ENCODE peak calls at places on chromosomes 16 and 17, in nine cellular contexts. One of them, this sample, is unnamed.

GRCh38 chr16:69711115-69711740 is 15.1 kb downstream of the NQO1 start:
- DNase-seq in astrocyte: peak
- DNase-seq in mammary epithelial cell: peak
- DNase-seq in HCT116: peak
- DNase-seq in IMR-90: peak
- DNase-seq in H9: no peak
- DNase-seq in GM23248: peak
- DNase-seq in neural progenitor cell: no peak
- DNase-seq in PC-9: peak
- DNase-seq in this sample: no peak

GRCh38 chr17:35578929-35579448 is 618 bp upstream of the PEX12 start:
- DNase-seq in HCT116: no peak
- DNase-seq in IMR-90: no peak
- DNase-seq in astrocyte: no peak
- DNase-seq in GM23248: no peak
- DNase-seq in neural progenitor cell: no peak
- DNase-seq in H9: no peak
- DNase-seq in PC-9: no peak
- DNase-seq in mammary epithelial cell: no peak
- DNase-seq in this sample: no peak

GRCh38 chr16:86752582-86753175 is 174.3 kb downstream of the FOXL1 start:
- DNase-seq in astrocyte: peak
- DNase-seq in GM23248: no peak
- DNase-seq in HCT116: no peak
- DNase-seq in H9: no peak
- DNase-seq in neural progenitor cell: no peak
- DNase-seq in PC-9: no peak
- DNase-seq in IMR-90: peak
- DNase-seq in mammary epithelial cell: no peak
- DNase-seq in this sample: no peak

GRCh38 chr16:89444151-89444723 is 46.1 kb downstream of the ANKRD11 start:
- DNase-seq in mammary epithelial cell: no peak
- DNase-seq in H9: no peak
- DNase-seq in HCT116: no peak
- DNase-seq in astrocyte: no peak
- DNase-seq in GM23248: no peak
- DNase-seq in neural progenitor cell: no peak
- DNase-seq in PC-9: no peak
- DNase-seq in IMR-90: no peak
- DNase-seq in this sample: no peak

GRCh38 chr17:74452841-74453661 is 13.4 kb upstream of the CD300A start:
- DNase-seq in HCT116: no peak
- DNase-seq in neural progenitor cell: peak
- DNase-seq in IMR-90: no peak
- DNase-seq in H9: peak
- DNase-seq in GM23248: no peak
- DNase-seq in mammary epithelial cell: no peak
- DNase-seq in PC-9: no peak
- DNase-seq in astrocyte: no peak
- DNase-seq in this sample: peak

GRCh38 chr17:77873518-77874302 is 84.8 kb upstream of the TNRC6C start:
- DNase-seq in PC-9: no peak
- DNase-seq in astrocyte: no peak
- DNase-seq in mammary epithelial cell: no peak
- DNase-seq in H9: no peak
- DNase-seq in GM23248: no peak
- DNase-seq in IMR-90: no peak
- DNase-seq in HCT116: no peak
- DNase-seq in neural progenitor cell: no peak
- DNase-seq in this sample: no peak

GRCh38 chr17:30091771-30092170 is 24.8 kb upstream of the NSRP1 start:
- DNase-seq in IMR-90: peak
- DNase-seq in astrocyte: peak
- DNase-seq in H9: no peak
- DNase-seq in mammary epithelial cell: no peak
- DNase-seq in PC-9: no peak
- DNase-seq in HCT116: peak
- DNase-seq in neural progenitor cell: no peak
- DNase-seq in GM23248: peak
- DNase-seq in this sample: no peak

GRCh38 chr16:54062361-54063346 is 223.9 kb downstream of the IRX3 start:
- DNase-seq in mammary epithelial cell: no peak
- DNase-seq in neural progenitor cell: peak
- DNase-seq in PC-9: no peak
- DNase-seq in IMR-90: no peak
- DNase-seq in GM23248: no peak
- DNase-seq in HCT116: no peak
- DNase-seq in H9: peak
- DNase-seq in astrocyte: no peak
- DNase-seq in this sample: no peak

DNA sequence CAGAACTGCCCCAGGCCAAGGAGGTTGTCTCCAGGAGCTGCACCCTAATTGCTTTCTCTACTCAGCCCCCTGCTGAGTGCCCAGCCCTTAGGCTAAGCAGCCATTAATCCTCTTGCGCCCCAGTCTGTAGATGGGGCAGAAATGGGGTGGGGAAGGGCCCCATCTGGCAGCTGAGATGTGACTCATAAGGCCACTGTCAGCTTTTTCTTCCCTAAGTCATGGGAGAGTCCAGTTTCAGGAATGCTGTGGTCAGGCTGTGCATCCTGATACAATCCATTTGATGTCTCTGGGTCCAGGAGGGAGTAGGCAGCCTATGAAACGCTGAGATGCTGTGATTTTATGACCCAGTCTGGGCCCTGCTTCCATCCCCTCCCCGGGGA is 12.3 kb downstream of the PLXDC1 start:
- DNase-seq in neural progenitor cell: no peak
- DNase-seq in mammary epithelial cell: peak
- DNase-seq in GM23248: peak
- DNase-seq in HCT116: no peak
- DNase-seq in PC-9: peak
- DNase-seq in astrocyte: peak
- DNase-seq in H9: no peak
- DNase-seq in IMR-90: peak
- DNase-seq in this sample: no peak
- H2AFZ ChIP-seq in neural progenitor cell: no peak
- H2AFZ ChIP-seq in mammary epithelial cell: peak
- H2AFZ ChIP-seq in GM23248: peak
- H2AFZ ChIP-seq in HCT116: no peak
- H2AFZ ChIP-seq in PC-9: no peak
- H2AFZ ChIP-seq in astrocyte: peak
- H2AFZ ChIP-seq in H9: no peak
- H2AFZ ChIP-seq in IMR-90: peak
- H2AFZ ChIP-seq in this sample: no peak

GRCh38 chr17:14014647-14015046 is 54.7 kb upstream of the COX10 start:
- DNase-seq in astrocyte: peak
- DNase-seq in neural progenitor cell: no peak
- DNase-seq in HCT116: no peak
- DNase-seq in mammary epithelial cell: no peak
- DNase-seq in IMR-90: peak
- DNase-seq in PC-9: no peak
- DNase-seq in H9: no peak
- DNase-seq in GM23248: peak
- DNase-seq in this sample: no peak
- H2AFZ ChIP-seq in astrocyte: no peak
- H2AFZ ChIP-seq in neural progenitor cell: no peak
- H2AFZ ChIP-seq in HCT116: no peak
- H2AFZ ChIP-seq in mammary epithelial cell: no peak
- H2AFZ ChIP-seq in IMR-90: no peak
- H2AFZ ChIP-seq in PC-9: no peak
- H2AFZ ChIP-seq in H9: no peak
- H2AFZ ChIP-seq in GM23248: no peak
- H2AFZ ChIP-seq in this sample: no peak

DNA sequence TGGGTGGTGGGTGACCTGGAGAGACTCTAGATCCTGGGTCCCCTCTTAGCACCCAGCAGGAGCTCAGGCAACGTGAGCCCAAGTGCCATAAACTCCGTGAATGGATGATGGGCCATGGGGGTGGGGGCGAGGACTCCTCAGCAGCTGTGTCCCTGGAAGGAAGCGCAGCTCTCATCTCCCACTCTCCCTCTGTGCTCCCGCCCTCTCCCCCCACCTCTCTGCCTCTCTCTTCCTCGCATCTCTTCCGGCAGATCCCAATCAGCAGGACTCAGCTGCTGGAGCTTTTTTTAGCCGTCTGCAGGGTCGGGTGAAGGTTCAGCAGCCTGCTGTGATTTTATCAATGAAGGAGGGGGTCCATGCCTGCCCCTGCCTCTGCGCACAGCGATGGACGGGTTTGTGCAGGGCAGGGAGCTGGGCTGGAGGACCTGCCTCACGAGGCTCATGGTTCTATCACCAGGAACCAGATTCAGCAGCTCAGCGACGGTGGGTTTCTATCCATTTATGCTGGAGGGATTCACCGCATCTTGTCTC is 8.3 kb downstream of the CCR7 start:
- DNase-seq in H9: peak
- DNase-seq in astrocyte: no peak
- DNase-seq in PC-9: no peak
- DNase-seq in GM23248: no peak
- DNase-seq in neural progenitor cell: no peak
- DNase-seq in IMR-90: no peak
- DNase-seq in HCT116: no peak
- DNase-seq in mammary epithelial cell: no peak
- DNase-seq in this sample: no peak
- H2AFZ ChIP-seq in H9: no peak
- H2AFZ ChIP-seq in astrocyte: no peak
- H2AFZ ChIP-seq in PC-9: no peak
- H2AFZ ChIP-seq in GM23248: no peak
- H2AFZ ChIP-seq in neural progenitor cell: peak
- H2AFZ ChIP-seq in IMR-90: peak
- H2AFZ ChIP-seq in HCT116: no peak
- H2AFZ ChIP-seq in mammary epithelial cell: no peak
- H2AFZ ChIP-seq in this sample: no peak

DNA sequence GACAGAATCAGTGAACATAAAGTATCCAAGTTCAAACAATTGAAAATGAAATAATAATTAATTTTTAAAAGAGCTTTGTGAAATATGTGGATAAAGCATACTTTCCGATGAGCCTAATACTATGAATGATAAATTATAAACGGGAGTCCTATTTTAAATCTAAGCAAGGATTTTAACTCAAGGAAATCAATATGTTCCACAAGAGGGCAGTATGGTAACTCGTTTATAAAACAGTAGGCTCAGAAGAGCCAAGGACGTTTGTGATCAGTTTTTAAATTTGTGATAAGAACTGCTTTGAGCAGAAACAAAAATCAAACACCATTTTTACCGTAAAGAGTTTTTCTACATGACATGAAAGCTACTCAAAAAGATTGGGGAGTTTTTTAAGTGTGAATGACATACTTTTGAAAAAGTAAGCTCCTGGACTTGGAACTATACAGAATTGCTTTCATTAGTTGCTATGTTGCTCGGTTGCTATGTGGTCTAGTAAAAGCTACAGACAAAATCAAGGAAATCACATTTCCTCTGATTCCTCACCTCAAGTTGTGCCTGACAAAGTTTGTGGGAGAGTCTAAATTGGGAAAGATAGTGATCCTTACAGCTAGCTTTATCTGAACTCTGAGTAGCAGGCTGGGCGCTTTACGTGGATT is 11.8 kb upstream of the TEKT1 start:
- DNase-seq in HCT116: peak
- DNase-seq in GM23248: peak
- DNase-seq in IMR-90: peak
- DNase-seq in H9: no peak
- DNase-seq in neural progenitor cell: peak
- DNase-seq in astrocyte: peak
- DNase-seq in PC-9: no peak
- DNase-seq in mammary epithelial cell: peak
- DNase-seq in this sample: peak
- H2AFZ ChIP-seq in HCT116: peak
- H2AFZ ChIP-seq in GM23248: peak
- H2AFZ ChIP-seq in IMR-90: no peak
- H2AFZ ChIP-seq in H9: no peak
- H2AFZ ChIP-seq in neural progenitor cell: no peak
- H2AFZ ChIP-seq in astrocyte: no peak
- H2AFZ ChIP-seq in PC-9: no peak
- H2AFZ ChIP-seq in mammary epithelial cell: no peak
- H2AFZ ChIP-seq in this sample: no peak

DNA sequence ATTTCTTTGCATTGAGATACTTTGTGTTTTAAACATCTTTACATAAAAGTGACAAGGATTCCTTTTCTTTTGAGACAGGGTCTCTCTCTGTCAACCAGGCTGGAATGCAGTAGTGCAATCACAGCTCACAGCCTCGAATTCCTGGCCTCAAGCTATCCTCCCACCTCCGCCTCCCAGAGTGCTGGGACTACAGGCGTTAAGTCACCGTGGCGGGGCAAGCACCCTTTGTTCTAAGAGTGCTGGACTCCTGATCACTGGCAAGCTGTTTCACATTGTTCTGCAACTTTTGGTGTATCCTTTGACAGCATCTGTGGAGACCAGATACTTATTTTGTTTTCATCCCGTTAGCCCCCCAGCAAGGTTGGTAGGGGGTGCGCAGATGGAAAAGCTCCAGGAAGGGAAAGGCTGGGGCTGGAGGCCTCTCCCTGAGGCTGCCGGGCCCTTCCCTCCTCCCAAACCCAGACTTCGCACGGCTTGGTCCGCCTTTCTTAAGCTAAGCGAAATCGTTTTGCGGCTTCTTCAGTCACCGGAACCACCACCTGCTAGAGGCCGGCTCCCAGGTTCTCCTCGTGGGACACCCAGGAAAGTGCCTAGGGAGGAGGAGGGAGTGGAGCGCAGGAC is 1.1 kb downstream of the ST6GALNAC2 start:
- DNase-seq in GM23248: no peak
- DNase-seq in mammary epithelial cell: peak
- DNase-seq in PC-9: peak
- DNase-seq in HCT116: no peak
- DNase-seq in IMR-90: no peak
- DNase-seq in H9: no peak
- DNase-seq in astrocyte: no peak
- DNase-seq in neural progenitor cell: peak
- DNase-seq in this sample: peak
- H2AFZ ChIP-seq in GM23248: peak
- H2AFZ ChIP-seq in mammary epithelial cell: peak
- H2AFZ ChIP-seq in PC-9: no peak
- H2AFZ ChIP-seq in HCT116: no peak
- H2AFZ ChIP-seq in IMR-90: peak
- H2AFZ ChIP-seq in H9: no peak
- H2AFZ ChIP-seq in astrocyte: peak
- H2AFZ ChIP-seq in neural progenitor cell: peak
- H2AFZ ChIP-seq in this sample: peak

This sample was measured in hepatocyte.